ENCODE peak calls at places on chromosomes 6 and 20, in five cellular contexts. J is epithelial cell of prostate, E is DMS153, I is choroid plexus epithelial cell, U is coronary artery. D is an unnamed sample.

GRCh38 chr6:55980627-55981211 is 105.3 kb upstream of the BMP5 start:
- DNase-seq in I (peak), U (no peak), J (no peak), E (no peak), D (no peak)

GRCh38 chr20:44720994-44721784 is 6.0 kb downstream of the CCN5 start:
- DNase-seq in E (no peak), J (peak), U (no peak), I (peak), D (no peak)

GRCh38 chr20:40462600-40462999 is 226.4 kb downstream of the MAFB start:
- DNase-seq in I (no peak), U (no peak), J (no peak), E (no peak), D (no peak)

GRCh38 chr6:40972190-40972589 is 66.8 kb downstream of the UNC5CL start:
- DNase-seq in J (no peak), U (no peak), I (no peak), E (no peak), D (no peak)

GRCh38 chr20:43925786-43926185 is 11.1 kb downstream of the TOX2 start:
- DNase-seq in U (no peak), E (peak), J (no peak), I (peak), D (no peak)

GRCh38 chr6:79687759-79688158 is 56.6 kb downstream of the SH3BGRL2 start:
- DNase-seq in J (no peak), U (no peak), E (peak), I (no peak), D (no peak)

GRCh38 chr6:41036601-41037000 is 2.4 kb downstream of the UNC5CL start:
- DNase-seq in U (no peak), I (no peak), E (no peak), J (no peak), D (no peak)

GRCh38 chr20:47061549-47061948 is 166.9 kb downstream of the EYA2 start:
- DNase-seq in E (no peak), U (no peak), J (no peak), I (no peak), D (no peak)

GRCh38 chr6:158060447-158061360 is 79.0 kb downstream of the SYNJ2 start:
- DNase-seq in U (peak), I (peak), J (peak), E (peak), D (peak)

GRCh38 chr6:18308070-18308735 is 43.9 kb upstream of the DEK start:
- DNase-seq in U (no peak), J (no peak), E (no peak), I (peak), D (no peak)

GRCh38 chr20:1291191-1291741 is 25.2 kb downstream of the SNPH start:
- DNase-seq in J (no peak), I (peak), E (no peak), U (no peak), D (peak)

GRCh38 chr6:69276204-69276603 is 520.6 kb downstream of the LMBRD1 start:
- DNase-seq in U (no peak), I (no peak), E (no peak), J (no peak), D (no peak)

GRCh38 chr20:45061244-45061643 is 39.7 kb downstream of the KCNS1 start:
- DNase-seq in I (peak), E (no peak), U (no peak), J (peak), D (no peak)

GRCh38 chr6:114762145-114762544 is 419.3 kb upstream of the HS3ST5 start:
- DNase-seq in U (no peak), E (peak), I (no peak), J (no peak), D (no peak)

GRCh38 chr6:41700577-41701347 is 34.6 kb downstream of the TFEB start:
- DNase-seq in E (no peak), U (no peak), I (peak), J (no peak), D (peak)

GRCh38 chr6:45163952-45164766 is 164.0 kb upstream of the RUNX2 start:
- DNase-seq in U (no peak), I (peak), J (peak), E (no peak), D (no peak)

GRCh38 chr6:166855416-166855815 is 100.9 kb downstream of the RNASET2 start:
- DNase-seq in I (no peak), U (no peak), E (no peak), J (no peak), D (no peak)

GRCh38 chr6:37206674-37207073 is 36.7 kb downstream of the PIM1 start:
- DNase-seq in U (no peak), E (no peak), I (no peak), J (no peak), D (no peak)

GRCh38 chr6:35240838-35241801 is 18.4 kb upstream of the ZNF76 start:
- DNase-seq in U (no peak), E (peak), I (peak), J (no peak), D (peak)

GRCh38 chr20:13744403-13744802 is 40.3 kb downstream of the ESF1 start:
- DNase-seq in I (peak), J (no peak), E (no peak), U (no peak), D (no peak)

GRCh38 chr6:107652526-107653182 is 162.7 kb downstream of the SOBP start:
- DNase-seq in J (no peak), E (no peak), U (no peak), I (no peak), D (no peak)

GRCh38 chr20:5621305-5621704 is 128.9 kb upstream of the SHLD1 start:
- DNase-seq in I (no peak), U (no peak), J (no peak), E (peak), D (peak)

GRCh38 chr6:151313060-151313459 is 73.3 kb downstream of the AKAP12 start:
- DNase-seq in J (no peak), I (peak), E (peak), U (no peak), D (no peak)

GRCh38 chr20:2698912-2699311 is 6.3 kb downstream of the EBF4 start:
- DNase-seq in E (no peak), J (no peak), I (no peak), U (peak), D (no peak)

GRCh38 chr6:44062771-44063560 is 64.3 kb downstream of the MRPL14 start:
- DNase-seq in U (no peak), I (no peak), J (no peak), E (no peak), D (peak)

GRCh38 chr6:80319286-80319685 is 212.8 kb downstream of the BCKDHB start:
- DNase-seq in U (no peak), E (no peak), J (no peak), I (no peak), D (no peak)

D was measured in posterior cingulate gyrus.